ENCODE peak calls at places on chromosomes 4 and X, in seven cellular contexts. One of them, this sample, is unnamed.

GRCh38 chrX:100381613-100382012 is 28.5 kb downstream of the PCDH19 start:
- DNase-seq in neural crest cell: no peak
- DNase-seq in lower lobe of right lung: no peak
- DNase-seq in HT1080: no peak
- DNase-seq in CD8-positive, alpha-beta memory T cell: no peak
- DNase-seq in memory B cell: no peak
- DNase-seq in GM12891: no peak
- DNase-seq in this sample: no peak

GRCh38 chr4:1711055-1711905 is 839 bp downstream of the SLBP start:
- DNase-seq in neural crest cell: no peak
- DNase-seq in lower lobe of right lung: peak
- DNase-seq in HT1080: no peak
- DNase-seq in CD8-positive, alpha-beta memory T cell: peak
- DNase-seq in memory B cell: no peak
- DNase-seq in GM12891: no peak
- DNase-seq in this sample: peak

GRCh38 chr4:115233600-115233999 is 120.2 kb upstream of the NDST4 start:
- DNase-seq in neural crest cell: no peak
- DNase-seq in lower lobe of right lung: no peak
- DNase-seq in HT1080: no peak
- DNase-seq in CD8-positive, alpha-beta memory T cell: no peak
- DNase-seq in memory B cell: no peak
- DNase-seq in GM12891: no peak
- DNase-seq in this sample: no peak

GRCh38 chr4:182189107-182189878 is 53.9 kb upstream of the TENM3 start:
- DNase-seq in neural crest cell: no peak
- DNase-seq in lower lobe of right lung: no peak
- DNase-seq in HT1080: peak
- DNase-seq in CD8-positive, alpha-beta memory T cell: no peak
- DNase-seq in memory B cell: no peak
- DNase-seq in GM12891: no peak
- DNase-seq in this sample: no peak

GRCh38 chr4:4667643-4668081 is 125.8 kb upstream of the STX18 start:
- DNase-seq in neural crest cell: no peak
- DNase-seq in lower lobe of right lung: no peak
- DNase-seq in HT1080: no peak
- DNase-seq in CD8-positive, alpha-beta memory T cell: no peak
- DNase-seq in memory B cell: no peak
- DNase-seq in GM12891: no peak
- DNase-seq in this sample: no peak

GRCh38 chr4:142262956-142263355 is 583.1 kb downstream of the INPP4B start:
- DNase-seq in neural crest cell: no peak
- DNase-seq in lower lobe of right lung: no peak
- DNase-seq in HT1080: no peak
- DNase-seq in CD8-positive, alpha-beta memory T cell: no peak
- DNase-seq in memory B cell: no peak
- DNase-seq in GM12891: no peak
- DNase-seq in this sample: no peak

GRCh38 chr4:11130195-11130975 is 298.3 kb downstream of the HS3ST1 start:
- DNase-seq in neural crest cell: no peak
- DNase-seq in lower lobe of right lung: no peak
- DNase-seq in HT1080: peak
- DNase-seq in CD8-positive, alpha-beta memory T cell: no peak
- DNase-seq in memory B cell: no peak
- DNase-seq in GM12891: no peak
- DNase-seq in this sample: no peak

GRCh38 chr4:181753189-181753588 is 490.0 kb upstream of the TENM3 start:
- DNase-seq in neural crest cell: no peak
- DNase-seq in lower lobe of right lung: no peak
- DNase-seq in HT1080: no peak
- DNase-seq in CD8-positive, alpha-beta memory T cell: no peak
- DNase-seq in memory B cell: no peak
- DNase-seq in GM12891: no peak
- DNase-seq in this sample: no peak

GRCh38 chrX:136542281-136542680 is 10.3 kb downstream of the VGLL1 start:
- DNase-seq in neural crest cell: no peak
- DNase-seq in lower lobe of right lung: no peak
- DNase-seq in HT1080: no peak
- DNase-seq in CD8-positive, alpha-beta memory T cell: no peak
- DNase-seq in memory B cell: no peak
- DNase-seq in GM12891: no peak
- DNase-seq in this sample: no peak

GRCh38 chr4:96009720-96010119 is 169.8 kb downstream of the PDHA2 start:
- DNase-seq in neural crest cell: no peak
- DNase-seq in lower lobe of right lung: no peak
- DNase-seq in HT1080: peak
- DNase-seq in CD8-positive, alpha-beta memory T cell: no peak
- DNase-seq in memory B cell: no peak
- DNase-seq in GM12891: no peak
- DNase-seq in this sample: no peak

GRCh38 chr4:173529505-173530325 is at the start of gene HAND2:
- DNase-seq in neural crest cell: peak
- DNase-seq in lower lobe of right lung: no peak
- DNase-seq in HT1080: peak
- DNase-seq in CD8-positive, alpha-beta memory T cell: no peak
- DNase-seq in memory B cell: no peak
- DNase-seq in GM12891: no peak
- DNase-seq in this sample: no peak

GRCh38 chr4:83535945-83536648 is at the start of gene GPAT3:
- DNase-seq in neural crest cell: peak
- DNase-seq in lower lobe of right lung: peak
- DNase-seq in HT1080: peak
- DNase-seq in CD8-positive, alpha-beta memory T cell: peak
- DNase-seq in memory B cell: peak
- DNase-seq in GM12891: peak
- DNase-seq in this sample: peak

GRCh38 chrX:149275836-149276235 is 229.3 kb downstream of the IDS start:
- DNase-seq in neural crest cell: no peak
- DNase-seq in lower lobe of right lung: no peak
- DNase-seq in HT1080: no peak
- DNase-seq in CD8-positive, alpha-beta memory T cell: no peak
- DNase-seq in memory B cell: no peak
- DNase-seq in GM12891: no peak
- DNase-seq in this sample: no peak

GRCh38 chrX:147738260-147738659 is 173.5 kb upstream of the FMR1 start:
- DNase-seq in neural crest cell: no peak
- DNase-seq in lower lobe of right lung: no peak
- DNase-seq in HT1080: no peak
- DNase-seq in CD8-positive, alpha-beta memory T cell: no peak
- DNase-seq in memory B cell: no peak
- DNase-seq in GM12891: no peak
- DNase-seq in this sample: no peak

This sample was measured in effector memory CD8-positive, alpha-beta T cell.